ENCODE peak calls at places on chromosomes 16 and 17, in four cellular contexts. One of them, this sample, is unnamed.

GRCh38 chr17:77322284-77322533 is 181.4 kb downstream of the SEC14L1 start:
- DNase-seq in HepG2: no peak
- DNase-seq in K562: no peak
- DNase-seq in GM12878: no peak
- DNase-seq in this sample: no peak

GRCh38 chr16:9908613-9909012 is 273.6 kb downstream of the GRIN2A start:
- DNase-seq in K562: no peak
- DNase-seq in HepG2: no peak
- DNase-seq in GM12878: no peak
- DNase-seq in this sample: no peak

GRCh38 chr17:3897731-3898130 is 4.9 kb upstream of the CAMKK1 start:
- DNase-seq in HepG2: no peak
- DNase-seq in GM12878: no peak
- DNase-seq in K562: no peak
- DNase-seq in this sample: no peak

GRCh38 chr17:234163-235047 is 53.0 kb upstream of the DOC2B start:
- DNase-seq in GM12878: no peak
- DNase-seq in K562: no peak
- DNase-seq in HepG2: no peak
- DNase-seq in this sample: no peak

GRCh38 chr17:56891751-56892150 is 22.1 kb downstream of the TRIM25 start:
- DNase-seq in GM12878: no peak
- DNase-seq in K562: peak; percentile 42
- DNase-seq in HepG2: no peak
- DNase-seq in this sample: peak; percentile 30

GRCh38 chr17:40369923-40370322 is 5.4 kb upstream of the GJD3 start:
- DNase-seq in HepG2: no peak
- DNase-seq in GM12878: no peak
- DNase-seq in K562: no peak
- DNase-seq in this sample: no peak

GRCh38 chr17:60959696-60960095 is 282.0 kb downstream of the BCAS3 start:
- DNase-seq in K562: no peak
- DNase-seq in HepG2: peak; percentile 8
- DNase-seq in GM12878: no peak
- DNase-seq in this sample: no peak

GRCh38 chr17:27345141-27345904 is 51.4 kb downstream of the WSB1 start:
- DNase-seq in K562: peak; percentile 69
- DNase-seq in GM12878: no peak
- DNase-seq in HepG2: no peak
- DNase-seq in this sample: no peak

GRCh38 chr16:11201498-11202259 is 54.3 kb downstream of the SOCS1 start:
- DNase-seq in HepG2: peak; percentile 67
- DNase-seq in GM12878: no peak
- DNase-seq in K562: peak; percentile 80
- DNase-seq in this sample: no peak

GRCh38 chr17:40547079-40547784 is 18.0 kb downstream of the CCR7 start:
- DNase-seq in HepG2: no peak
- DNase-seq in K562: no peak
- DNase-seq in GM12878: no peak
- DNase-seq in this sample: no peak

GRCh38 chr16:19242987-19243386 is 42.5 kb upstream of the CLEC19A start:
- DNase-seq in GM12878: no peak
- DNase-seq in HepG2: no peak
- DNase-seq in K562: no peak
- DNase-seq in this sample: peak; percentile 19

GRCh38 chr16:83615553-83615952 is 192.2 kb upstream of the HSBP1 start:
- DNase-seq in HepG2: no peak
- DNase-seq in K562: no peak
- DNase-seq in GM12878: no peak
- DNase-seq in this sample: no peak

GRCh38 chr17:48627625-48628510 is 1.7 kb upstream of the HOXB9 start:
- DNase-seq in K562: no peak
- DNase-seq in GM12878: no peak
- DNase-seq in HepG2: no peak
- DNase-seq in this sample: no peak

GRCh38 chr16:54055864-54056263 is 230.7 kb downstream of the IRX3 start:
- DNase-seq in GM12878: no peak
- DNase-seq in HepG2: peak; percentile 70
- DNase-seq in K562: no peak
- DNase-seq in this sample: no peak

GRCh38 chr16:66717112-66717675 is 20.7 kb upstream of the CMTM4 start:
- DNase-seq in GM12878: no peak
- DNase-seq in HepG2: peak; percentile 64
- DNase-seq in K562: peak; percentile 42
- DNase-seq in this sample: no peak

GRCh38 chr16:85612801-85613608 is at the start of gene GSE1:
- DNase-seq in HepG2: peak; percentile 96
- DNase-seq in K562: peak; percentile 73
- DNase-seq in GM12878: peak; percentile 57
- DNase-seq in this sample: peak; percentile 96

GRCh38 chr16:31529398-31530312 is 2.0 kb downstream of the AHSP start:
- DNase-seq in K562: peak; percentile 79
- DNase-seq in GM12878: no peak
- DNase-seq in HepG2: no peak
- DNase-seq in this sample: no peak

GRCh38 chr17:19958023-19958422 is 19.6 kb downstream of the AKAP10 start:
- DNase-seq in K562: no peak
- DNase-seq in GM12878: no peak
- DNase-seq in HepG2: peak; percentile 31
- DNase-seq in this sample: peak; percentile 89

GRCh38 chr17:34366051-34366450 is 3.0 kb upstream of the CCL1 start:
- DNase-seq in HepG2: no peak
- DNase-seq in K562: no peak
- DNase-seq in GM12878: no peak
- DNase-seq in this sample: no peak

GRCh38 chr17:76404976-76405563 is 20.7 kb downstream of the SPHK1 start:
- DNase-seq in GM12878: no peak
- DNase-seq in K562: no peak
- DNase-seq in HepG2: no peak
- DNase-seq in this sample: no peak

GRCh38 chr17:34420254-34420766 is 57.3 kb upstream of the CCL1 start:
- DNase-seq in GM12878: peak; percentile 11
- DNase-seq in K562: peak; percentile 82
- DNase-seq in HepG2: peak; percentile 31
- DNase-seq in this sample: peak; percentile 81

GRCh38 chr16:27486344-27486743 is 63.4 kb downstream of the GTF3C1 start:
- DNase-seq in K562: no peak
- DNase-seq in GM12878: no peak
- DNase-seq in HepG2: no peak
- DNase-seq in this sample: no peak

GRCh38 chr17:61440697-61441096 is 11.5 kb upstream of the TBX4 start:
- DNase-seq in GM12878: no peak
- DNase-seq in K562: no peak
- DNase-seq in HepG2: no peak
- DNase-seq in this sample: no peak

GRCh38 chr17:66548158-66548557 is 245.7 kb downstream of the PRKCA start:
- DNase-seq in GM12878: no peak
- DNase-seq in K562: no peak
- DNase-seq in HepG2: peak; percentile 23
- DNase-seq in this sample: no peak

GRCh38 chr17:1362964-1363363 is 37.1 kb downstream of the YWHAE start:
- DNase-seq in GM12878: no peak
- DNase-seq in K562: no peak
- DNase-seq in HepG2: no peak
- DNase-seq in this sample: no peak

GRCh38 chr16:52547001-52547833 is at the start of gene TOX3:
- DNase-seq in HepG2: no peak
- DNase-seq in K562: no peak
- DNase-seq in GM12878: no peak
- DNase-seq in this sample: no peak

GRCh38 chr17:43645765-43646481 is 15.8 kb downstream of the MEOX1 start:
- DNase-seq in GM12878: no peak
- DNase-seq in HepG2: no peak
- DNase-seq in K562: no peak
- DNase-seq in this sample: no peak

GRCh38 chr16:12343913-12344312 is 367.4 kb downstream of the SNX29 start:
- DNase-seq in K562: no peak
- DNase-seq in HepG2: no peak
- DNase-seq in GM12878: no peak
- DNase-seq in this sample: no peak

GRCh38 chr17:15096511-15096910 is 168.6 kb downstream of the PMP22 start:
- DNase-seq in GM12878: no peak
- DNase-seq in HepG2: no peak
- DNase-seq in K562: no peak
- DNase-seq in this sample: no peak

GRCh38 chr17:64331946-64332493 is 58.6 kb downstream of the PECAM1 start:
- DNase-seq in GM12878: no peak
- DNase-seq in K562: peak; percentile 76
- DNase-seq in HepG2: peak; percentile 75
- DNase-seq in this sample: no peak

GRCh38 chr17:78401246-78401645 is 22.8 kb downstream of the PGS1 start:
- DNase-seq in K562: no peak
- DNase-seq in HepG2: no peak
- DNase-seq in GM12878: no peak
- DNase-seq in this sample: no peak

GRCh38 chr17:73888875-73889274 is 244.6 kb upstream of the SDK2 start:
- DNase-seq in GM12878: no peak
- DNase-seq in HepG2: no peak
- DNase-seq in K562: no peak
- DNase-seq in this sample: no peak

DNA sequence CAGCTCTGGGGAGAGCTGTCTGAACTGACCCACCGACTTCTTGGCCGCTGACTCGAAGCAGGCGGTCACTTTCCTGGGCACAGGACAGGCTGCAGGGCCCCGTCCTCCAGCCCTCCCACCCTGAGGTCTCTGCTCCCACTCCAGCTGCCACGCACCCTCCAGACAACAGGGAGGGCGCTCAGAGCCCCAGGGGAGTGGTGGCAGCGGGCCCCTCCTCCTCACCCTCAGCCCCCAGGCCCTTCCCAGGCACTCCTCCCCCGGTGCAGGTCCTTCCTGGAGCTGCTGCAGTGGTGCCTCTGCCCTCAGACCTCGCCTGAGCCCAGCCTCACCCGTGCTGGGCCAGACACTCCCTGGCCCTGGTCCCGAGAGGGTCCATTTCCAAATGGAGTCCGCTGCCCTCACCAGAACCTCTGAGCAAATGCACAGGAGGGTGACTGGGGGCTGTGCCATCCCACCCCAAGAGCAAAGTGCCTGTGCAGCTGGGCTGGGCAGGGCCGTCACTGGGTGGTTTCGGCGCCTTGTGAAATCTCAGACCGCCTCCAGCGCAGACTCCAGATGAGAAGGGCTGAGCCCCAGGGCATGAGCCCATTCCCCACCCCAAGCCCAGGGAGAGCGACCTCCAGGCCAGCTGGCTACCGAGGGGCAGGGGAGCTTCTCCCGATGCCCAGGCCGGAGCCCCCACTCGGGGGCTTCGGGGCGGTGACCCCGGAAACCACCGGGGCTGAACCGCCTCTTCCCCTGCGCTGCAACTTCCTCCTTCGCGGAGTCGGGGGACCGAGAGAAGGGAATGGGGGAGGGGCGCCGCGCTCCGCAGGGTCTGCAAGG is 717 bp downstream of the CYBA start:
- DNase-seq in GM12878: no peak
- DNase-seq in K562: peak; percentile 72
- DNase-seq in HepG2: peak; percentile 43
- DNase-seq in this sample: no peak
- TF ChIP-seq POLR2AphosphoS2 in GM12878: no peak
- TF ChIP-seq POLR2AphosphoS2 in K562: no peak
- TF ChIP-seq POLR2AphosphoS2 in HepG2: no peak
- TF ChIP-seq POLR2AphosphoS2 in this sample: no peak

GRCh38 chr17:42287305-42288077 is 807 bp upstream of the STAT5A start:
- DNase-seq in K562: peak; percentile 33
- DNase-seq in HepG2: no peak
- DNase-seq in GM12878: peak; percentile 40
- DNase-seq in this sample: no peak
- TF ChIP-seq POLR2AphosphoS2 in K562: no peak
- TF ChIP-seq POLR2AphosphoS2 in HepG2: no peak
- TF ChIP-seq POLR2AphosphoS2 in GM12878: peak; percentile 42
- TF ChIP-seq POLR2AphosphoS2 in this sample: no peak

GRCh38 chr16:49489686-49490320 is 116.2 kb downstream of the C16orf78 start:
- DNase-seq in HepG2: no peak
- DNase-seq in K562: no peak
- DNase-seq in GM12878: no peak
- DNase-seq in this sample: no peak

GRCh38 chr16:49491111-49491670 is 117.6 kb downstream of the C16orf78 start:
- DNase-seq in K562: no peak
- DNase-seq in HepG2: no peak
- DNase-seq in GM12878: no peak
- DNase-seq in this sample: no peak

GRCh38 chr16:49491736-49492089 is 118.1 kb downstream of the C16orf78 start:
- DNase-seq in HepG2: no peak
- DNase-seq in GM12878: no peak
- DNase-seq in K562: no peak
- DNase-seq in this sample: peak; percentile 10

GRCh38 chr16:49488740-49489525 is 115.3 kb downstream of the C16orf78 start:
- DNase-seq in K562: no peak
- DNase-seq in HepG2: no peak
- DNase-seq in GM12878: no peak
- DNase-seq in this sample: no peak

DNA sequence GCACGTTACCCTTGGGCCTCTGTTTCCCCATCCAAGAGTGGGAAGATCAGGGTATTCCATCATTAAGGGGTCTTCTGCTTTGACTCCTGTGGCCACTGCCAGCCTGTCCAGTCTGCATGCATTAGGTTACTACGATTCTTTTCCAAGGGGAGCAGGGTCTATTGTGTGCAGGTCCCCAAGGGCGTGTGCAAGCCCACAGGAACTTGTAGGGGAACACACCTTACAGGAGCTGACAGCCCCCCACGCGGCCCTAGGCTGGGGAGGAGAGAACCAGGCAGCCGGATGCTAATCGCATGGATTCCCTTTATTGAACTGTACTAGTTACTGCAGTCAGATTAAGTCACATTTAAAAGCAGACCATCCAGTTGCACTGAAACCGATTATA is 116.7 kb downstream of the C16orf78 start:
- DNase-seq in K562: no peak
- DNase-seq in GM12878: no peak
- DNase-seq in HepG2: no peak
- DNase-seq in this sample: no peak
- TF ChIP-seq POLR2AphosphoS2 in K562: no peak
- TF ChIP-seq POLR2AphosphoS2 in GM12878: no peak
- TF ChIP-seq POLR2AphosphoS2 in HepG2: no peak
- TF ChIP-seq POLR2AphosphoS2 in this sample: no peak

DNA sequence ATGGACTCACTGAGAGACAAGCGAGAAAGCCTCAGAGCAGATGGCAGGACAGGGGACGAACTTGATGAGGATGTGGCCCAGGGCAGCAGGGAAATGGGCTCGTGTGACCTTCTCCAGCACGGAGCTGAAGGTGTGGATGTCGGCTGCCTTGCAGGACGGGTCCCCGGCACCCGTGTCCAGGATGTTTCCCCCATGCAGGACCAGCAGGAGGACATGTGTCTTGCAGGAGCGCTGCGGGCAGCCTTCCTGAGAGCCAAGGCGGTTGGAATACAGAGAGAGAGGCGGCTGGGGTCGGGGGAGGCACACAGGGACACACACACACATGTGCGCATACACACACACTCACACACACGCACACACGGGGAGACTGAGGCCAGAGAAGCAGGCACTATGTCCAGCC is 39.3 kb downstream of the PIMREG start:
- DNase-seq in HepG2: no peak
- DNase-seq in K562: no peak
- DNase-seq in GM12878: no peak
- DNase-seq in this sample: no peak
- TF ChIP-seq POLR2AphosphoS2 in HepG2: no peak
- TF ChIP-seq POLR2AphosphoS2 in K562: no peak
- TF ChIP-seq POLR2AphosphoS2 in GM12878: no peak
- TF ChIP-seq POLR2AphosphoS2 in this sample: no peak

This sample was measured in A549.